ENCODE peak calls at places on chromosomes 12 and 14, in ten cellular contexts. N is HCT116; X is body of pancreas; D is skeletal muscle cell; M is epithelial cell of esophagus; H is AG09309; W is effector memory CD4-positive, alpha-beta T cell; U is dorsolateral prefrontal cortex; L is thoracic aorta; R is heart right ventricle. T is an unnamed sample.

GRCh38 chr14:54676822-54677708 is 110.1 kb downstream of the SAMD4A start:
- DNase-seq in N (peak), R (no peak), M (peak), L (no peak), U (no peak), D (peak), X (no peak), W (no peak), H (peak), T (no peak)

GRCh38 chr14:64503434-64504309 is at the start of gene ZBTB25:
- DNase-seq in N (peak), X (peak), R (peak), H (peak), M (peak), L (peak), D (peak), W (peak), U (peak), T (peak)

GRCh38 chr14:61860294-61860918 is 98.2 kb downstream of the SNAPC1 start:
- DNase-seq in N (peak), M (peak), D (no peak), U (no peak), X (peak), R (no peak), W (no peak), L (no peak), H (peak), T (peak)

GRCh38 chr12:124655317-124656213 is 88.2 kb upstream of the NCOR2 start:
- DNase-seq in N (no peak), M (no peak), L (no peak), D (peak), X (peak), W (no peak), U (peak), R (peak), H (no peak), T (peak)

GRCh38 chr14:63877594-63877993 is 24.8 kb downstream of the SYNE2 start:
- DNase-seq in L (no peak), R (no peak), N (no peak), M (no peak), D (no peak), W (no peak), X (no peak), U (no peak), H (no peak), T (no peak)

GRCh38 chr14:90457191-90457590 is 60.4 kb downstream of the CALM1 start:
- DNase-seq in X (no peak), N (no peak), U (no peak), D (no peak), L (no peak), M (no peak), W (no peak), H (no peak), R (no peak), T (no peak)

GRCh38 chr14:103155013-103155412 is 31.8 kb downstream of the TNFAIP2 start:
- DNase-seq in M (no peak), N (peak), D (no peak), R (peak), H (no peak), L (no peak), X (peak), U (no peak), W (no peak), T (peak)

GRCh38 chr14:69319911-69320310 is 60.0 kb downstream of the GALNT16 start:
- DNase-seq in N (no peak), R (no peak), U (no peak), M (no peak), D (no peak), W (no peak), L (no peak), X (peak), H (no peak), T (no peak)

GRCh38 chr12:68977909-68978610 is 45.1 kb upstream of the CPM start:
- DNase-seq in L (no peak), R (no peak), U (no peak), X (no peak), N (no peak), D (no peak), H (no peak), W (no peak), M (no peak), T (no peak)

GRCh38 chr12:56695327-56696101 is 7.4 kb upstream of the PTGES3 start:
- DNase-seq in D (peak), N (no peak), W (no peak), H (no peak), M (no peak), R (no peak), X (no peak), U (no peak), L (no peak), T (no peak)

GRCh38 chr14:87690076-87690661 is 302.8 kb downstream of the GALC start:
- DNase-seq in H (no peak), N (no peak), D (no peak), R (no peak), U (no peak), M (no peak), X (no peak), W (no peak), L (no peak), T (no peak)

GRCh38 chr12:120180975-120181374 is 13.5 kb downstream of the GCN1 start:
- DNase-seq in H (no peak), M (no peak), W (no peak), L (no peak), U (no peak), N (no peak), R (no peak), X (no peak), D (no peak), T (no peak)

GRCh38 chr12:113170926-113171325 is 14.4 kb downstream of the DDX54 start:
- DNase-seq in U (no peak), H (no peak), M (no peak), W (no peak), D (no peak), N (no peak), R (no peak), L (no peak), X (no peak), T (no peak)

GRCh38 chr12:113169697-113170096 is 15.6 kb downstream of the DDX54 start:
- DNase-seq in U (no peak), W (no peak), L (no peak), R (no peak), H (no peak), X (no peak), M (no peak), D (no peak), N (no peak), T (no peak)

GRCh38 chr12:113172185-113172584 is 13.1 kb downstream of the DDX54 start:
- DNase-seq in W (no peak), N (no peak), U (no peak), X (no peak), D (no peak), M (no peak), L (no peak), H (no peak), R (no peak), T (no peak)

GRCh38 chr12:113171543-113171942 is 13.7 kb downstream of the DDX54 start:
- DNase-seq in N (no peak), X (no peak), R (no peak), L (no peak), D (no peak), M (no peak), W (no peak), U (no peak), H (no peak), T (no peak)

GRCh38 chr12:113170457-113170856 is 14.8 kb downstream of the DDX54 start:
- DNase-seq in X (no peak), N (no peak), U (no peak), D (no peak), R (no peak), L (no peak), M (no peak), H (no peak), W (no peak), T (no peak)
- H3K4me3 ChIP-seq in X (no peak), N (no peak), U (no peak), D (no peak), R (no peak), L (no peak), M (no peak), H (no peak), W (no peak), T (no peak)

GRCh38 chr12:6821271-6821673 is 349 bp upstream of the GPR162 start:
- DNase-seq in M (peak), R (peak), D (peak), W (no peak), N (no peak), L (no peak), H (no peak), U (peak), X (peak), T (peak)
- H3K4me3 ChIP-seq in M (peak), R (peak), D (peak), W (peak), N (peak), L (peak), H (peak), U (peak), X (no peak), T (peak)

DNA sequence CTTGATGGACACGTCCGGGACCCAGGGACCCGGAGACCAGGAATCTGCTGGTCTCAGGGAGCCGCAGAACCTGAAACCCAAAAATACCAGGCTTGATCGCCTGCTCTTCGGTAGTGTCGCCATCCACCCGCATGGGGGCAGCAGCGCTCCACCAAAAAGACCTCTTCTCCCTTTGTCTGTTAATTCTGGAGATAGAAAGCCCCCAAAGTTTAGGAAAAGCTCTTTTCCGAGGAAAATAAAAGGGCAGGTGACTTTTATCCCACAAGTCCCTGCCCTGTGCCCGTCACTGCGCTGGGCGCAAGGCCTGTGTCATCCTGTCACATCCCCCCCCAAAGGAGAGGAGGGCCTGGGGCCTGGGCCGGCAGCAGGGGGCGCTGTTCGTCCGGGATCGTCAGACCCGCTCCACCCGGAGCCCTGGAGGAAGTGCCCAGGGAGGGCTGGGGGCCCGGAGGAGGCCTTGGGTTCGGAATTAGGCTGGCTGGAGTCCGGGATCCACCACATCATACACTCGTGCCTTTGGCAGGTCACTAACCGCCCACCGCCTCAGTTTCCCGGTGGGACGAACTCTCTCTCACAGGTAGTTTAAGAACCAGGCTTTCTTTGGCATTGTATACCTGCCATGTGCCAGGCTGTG is 31.9 kb downstream of the DAD1 start:
- DNase-seq in H (no peak), W (peak), R (peak), M (peak), U (peak), D (no peak), X (peak), L (no peak), N (peak), T (peak)
- H3K4me3 ChIP-seq in H (peak), W (peak), R (no peak), M (no peak), U (peak), D (peak), X (no peak), L (peak), N (peak), T (peak)

GRCh38 chr14:20489093-20489994 is 16.0 kb upstream of the RNASE10 start:
- DNase-seq in X (no peak), R (no peak), L (no peak), D (no peak), M (peak), H (no peak), N (no peak), W (no peak), U (no peak), T (no peak)
- H3K4me3 ChIP-seq in X (no peak), R (no peak), L (no peak), D (no peak), M (no peak), H (no peak), N (no peak), W (no peak), U (no peak), T (no peak)

T was measured in left ventricle myocardium inferior.